ENCODE peak calls at places on chromosomes 3 and 15, in four cellular contexts. C, J, I and Y are unnamed samples.

GRCh38 chr3:48314542-48314941 is 18.9 kb downstream of the SPINK8 start:
- DNase-seq in C (no peak), J (no peak), I (no peak), Y (no peak)

GRCh38 chr3:17810759-17811158 is 68.3 kb upstream of the TBC1D5 start:
- DNase-seq in C (peak), J (no peak), I (no peak), Y (no peak)

GRCh38 chr3:94004301-94004910 is 24.0 kb downstream of the STX19 start:
- DNase-seq in C (peak), J (no peak), I (peak), Y (no peak)

GRCh38 chr15:93981706-93982105 is 249.7 kb upstream of the MCTP2 start:
- DNase-seq in C (no peak), J (no peak), I (no peak), Y (no peak)

GRCh38 chr15:57922780-57923179 is 142.7 kb downstream of the ALDH1A2 start:
- DNase-seq in C (peak), J (no peak), I (no peak), Y (no peak)

GRCh38 chr3:189641776-189642175 is 10.6 kb downstream of the TP63 start:
- DNase-seq in C (no peak), J (no peak), I (no peak), Y (no peak)

GRCh38 chr15:85533949-85534543 is 153.6 kb downstream of the AKAP13 start:
- DNase-seq in C (no peak), J (no peak), I (no peak), Y (no peak)

GRCh38 chr3:183524476-183524875 is 31.0 kb downstream of the KLHL6 start:
- DNase-seq in C (no peak), J (no peak), I (no peak), Y (no peak)

GRCh38 chr15:57762302-57762701 is 55.8 kb downstream of the POLR2M start:
- DNase-seq in C (no peak), J (no peak), I (no peak), Y (no peak)

GRCh38 chr3:191244242-191244867 is 45.3 kb downstream of the OSTN start:
- DNase-seq in C (no peak), J (no peak), I (no peak), Y (no peak)

GRCh38 chr3:127152676-127153505 is 40.0 kb upstream of the PRR23E start:
- DNase-seq in C (no peak), J (peak), I (no peak), Y (peak)

GRCh38 chr3:116083686-116084085 is 361.6 kb downstream of the LSAMP start:
- DNase-seq in C (no peak), J (no peak), I (no peak), Y (no peak)

GRCh38 chr3:128681277-128681829 is 30.7 kb upstream of the RPN1 start:
- DNase-seq in C (no peak), J (no peak), I (no peak), Y (no peak)

GRCh38 chr15:42053914-42054313 is 33.1 kb upstream of the PLA2G4E start:
- DNase-seq in C (no peak), J (no peak), I (no peak), Y (no peak)

GRCh38 chr3:58102976-58103447 is 94.8 kb downstream of the FLNB start:
- DNase-seq in C (no peak), J (no peak), I (no peak), Y (peak)
- TF ChIP-seq POLR2AphosphoS5 in C (no peak), J (no peak), I (no peak), Y (no peak)

GRCh38 chr15:67065531-67066005 is at the start of gene SMAD3:
- DNase-seq in C (peak), J (peak), I (no peak), Y (peak)
- TF ChIP-seq POLR2A in C (no peak), J (peak), I (peak), Y (no peak)

GRCh38 chr15:80490431-80490990 is 86.3 kb downstream of the ARNT2 start:
- DNase-seq in C (no peak), J (no peak), I (no peak), Y (no peak)

GRCh38 chr15:80485370-80486164 is 81.4 kb downstream of the ARNT2 start:
- DNase-seq in C (no peak), J (no peak), I (no peak), Y (no peak)

GRCh38 chr15:80492409-80492808 is 88.2 kb downstream of the ARNT2 start:
- DNase-seq in C (no peak), J (no peak), I (no peak), Y (no peak)

GRCh38 chr15:80487884-80488283 is 83.7 kb downstream of the ARNT2 start:
- DNase-seq in C (no peak), J (no peak), I (no peak), Y (no peak)

DNA sequence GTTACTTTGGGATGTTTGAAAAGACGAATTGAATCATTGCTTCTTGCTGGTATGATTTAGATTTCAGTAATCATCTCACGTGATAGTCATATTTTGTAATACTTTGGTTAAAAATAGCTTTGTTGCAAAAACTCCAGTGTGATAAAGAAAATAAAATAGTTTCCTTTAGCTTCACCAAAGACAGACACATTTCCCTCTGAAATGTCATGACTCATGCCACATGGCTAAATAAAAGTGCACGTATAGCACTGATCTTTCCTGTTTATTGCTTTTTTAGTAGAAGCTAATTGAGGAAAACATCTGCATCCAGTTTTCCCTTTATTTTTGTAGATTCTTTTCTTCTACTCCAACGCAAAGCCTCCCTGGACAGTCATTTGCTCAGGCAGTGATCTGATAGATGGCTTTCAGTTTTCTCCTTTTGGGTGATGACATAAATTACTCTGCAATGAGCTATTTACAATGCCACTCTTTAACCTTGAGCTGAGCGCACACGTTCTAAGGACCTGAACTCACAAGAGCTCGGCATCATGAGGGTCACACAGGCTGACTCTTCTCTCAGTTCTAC is 84.9 kb downstream of the ARNT2 start:
- DNase-seq in C (no peak), J (no peak), I (no peak), Y (no peak)
- TF ChIP-seq POLR2AphosphoS5 in C (no peak), J (no peak), I (no peak), Y (no peak)

GRCh38 chr3:66473637-66474036 is 27.2 kb downstream of the LRIG1 start:
- DNase-seq in C (no peak), J (no peak), I (no peak), Y (no peak)
- TF ChIP-seq POLR2A in C (no peak), J (no peak), I (no peak), Y (no peak)